ENCODE peak calls at places on chromosomes 6 and 20, in eight cellular contexts. U is BE2C, C is K562, W is stomach, Q is mucosa of descending colon, J is RWPE1, H is GM23338, B is choroid plexus epithelial cell. K is an unnamed sample.

GRCh38 chr6:26205625-26206574 is 118.7 kb downstream of the HFE start:
- DNase-seq in Q (no peak), W (no peak), J (no peak), B (peak; percentile 84), C (no peak), U (no peak), H (peak; percentile 70), K (no peak)

GRCh38 chr6:103522045-103522444 is 1337.7 kb downstream of the HACE1 start:
- DNase-seq in J (no peak), B (no peak), Q (no peak), W (no peak), U (no peak), H (peak; percentile 48), C (no peak), K (no peak)

GRCh38 chr6:9131616-9132015 is 696.3 kb upstream of the SLC35B3 start:
- DNase-seq in H (peak; percentile 12), U (no peak), B (no peak), J (no peak), W (peak; percentile 28), C (no peak), Q (no peak), K (peak; percentile 12)

GRCh38 chr6:41581381-41581991 is 35.3 kb downstream of the FOXP4 start:
- DNase-seq in J (peak; percentile 79), Q (no peak), C (no peak), H (no peak), U (peak; percentile 89), W (no peak), B (peak; percentile 89), K (no peak)

GRCh38 chr20:3071610-3072529 is at the start of gene OXT:
- DNase-seq in B (no peak), Q (peak; percentile 71), U (no peak), W (no peak), H (peak; percentile 81), C (peak; percentile 1), J (no peak), K (peak; percentile 37)

GRCh38 chr6:44569931-44570385 is 182.5 kb downstream of the CDC5L start:
- DNase-seq in B (no peak), Q (no peak), W (no peak), U (no peak), C (no peak), H (no peak), J (no peak), K (peak; percentile 9)

GRCh38 chr6:19052219-19052618 is 665.1 kb downstream of the RNF144B start:
- DNase-seq in Q (no peak), B (peak; percentile 58), J (no peak), C (no peak), W (no peak), U (no peak), H (no peak), K (no peak)

GRCh38 chr20:3312940-3313656 is 74.1 kb upstream of the SLC4A11 start:
- DNase-seq in B (peak; percentile 88), U (no peak), Q (no peak), C (no peak), H (no peak), W (no peak), J (peak; percentile 45), K (no peak)

GRCh38 chr6:34391023-34391485 is 1.4 kb downstream of the NUDT3 start:
- DNase-seq in C (no peak), B (peak; percentile 80), U (peak; percentile 16), Q (no peak), J (no peak), H (peak; percentile 16), W (no peak), K (peak; percentile 8)

GRCh38 chr20:44186201-44186600 is 787 bp downstream of the JPH2 start:
- DNase-seq in C (no peak), U (no peak), W (no peak), H (no peak), J (no peak), B (no peak), Q (no peak), K (no peak)

GRCh38 chr20:44188752-44189151 is 1.8 kb upstream of the JPH2 start:
- DNase-seq in H (no peak), B (peak; percentile 21), W (no peak), Q (no peak), U (no peak), C (no peak), J (no peak), K (no peak)

GRCh38 chr20:44187054-44187762 is at the start of gene JPH2:
- DNase-seq in H (peak; percentile 78), W (peak; percentile 39), Q (no peak), B (peak; percentile 64), C (no peak), U (peak; percentile 24), J (peak; percentile 97), K (peak; percentile 67)

GRCh38 chr20:44186674-44187053 is 324 bp downstream of the JPH2 start:
- DNase-seq in C (no peak), H (no peak), Q (no peak), J (no peak), B (no peak), U (no peak), W (no peak), K (no peak)

DNA sequence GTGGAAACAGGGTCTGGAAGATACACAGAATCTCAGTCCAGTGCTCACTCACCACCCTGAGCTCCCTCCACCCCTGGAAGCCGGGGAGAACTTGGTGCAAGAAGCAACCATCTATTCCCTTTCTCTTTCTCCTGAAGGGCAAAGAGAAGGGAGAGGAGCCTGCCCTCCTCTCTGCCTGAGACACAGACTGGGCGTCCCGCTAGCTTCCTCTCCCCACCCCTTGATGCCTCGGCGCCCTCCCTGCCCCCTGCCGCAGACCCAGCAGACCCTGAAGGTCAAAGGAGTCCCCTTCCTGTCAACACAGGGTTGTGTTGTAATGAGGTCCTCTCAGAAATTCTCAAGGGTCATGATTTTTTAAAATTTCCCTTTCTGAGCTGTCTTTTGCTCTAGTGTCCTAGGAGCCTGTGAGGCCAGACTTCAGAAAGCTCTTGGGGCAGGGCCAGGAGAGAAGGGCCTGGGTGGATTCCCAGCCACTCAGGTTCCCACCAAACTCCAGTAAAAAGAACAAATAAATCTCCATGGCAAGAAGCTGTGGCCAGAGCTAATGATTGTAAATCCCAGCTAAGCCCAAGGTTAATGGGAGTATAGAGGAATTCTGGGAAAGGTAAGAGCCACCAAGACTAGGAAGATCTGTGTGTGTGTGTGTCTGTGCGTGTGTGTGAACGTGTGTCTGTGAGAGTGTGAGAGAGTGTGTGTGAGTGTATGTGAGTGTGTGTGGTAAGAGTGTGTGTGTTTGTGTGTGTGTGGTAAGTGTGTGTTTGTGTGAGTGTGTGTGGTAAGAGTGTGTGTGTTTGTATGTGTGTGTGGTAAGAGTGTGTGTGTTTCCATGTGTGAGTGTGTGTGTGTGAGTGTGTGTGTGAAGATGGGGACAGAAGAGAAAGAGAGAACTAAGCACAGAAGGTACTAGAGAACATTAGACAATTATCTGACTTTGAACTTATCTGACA is 1.0 kb upstream of the JPH2 start:
- DNase-seq in W (no peak), C (no peak), H (no peak), B (peak; percentile 39), Q (no peak), U (no peak), J (no peak), K (peak; percentile 55)
- TF ChIP-seq CTCF in W (no peak), C (no peak), H (no peak), B (no peak), Q (no peak), U (no peak), J (no peak), K (no peak)

GRCh38 chr20:63950701-63951397 is 5.4 kb downstream of the UCKL1 start:
- DNase-seq in H (no peak), J (no peak), C (no peak), U (no peak), Q (peak; percentile 58), B (no peak), W (no peak), K (no peak)

GRCh38 chr20:63945921-63946920 is 10.0 kb downstream of the UCKL1 start:
- DNase-seq in J (no peak), U (no peak), Q (peak; percentile 50), H (no peak), C (no peak), B (no peak), W (no peak), K (no peak)

GRCh38 chr20:63945031-63945658 is 11.1 kb downstream of the UCKL1 start:
- DNase-seq in J (no peak), Q (peak; percentile 45), W (no peak), H (no peak), B (no peak), U (no peak), C (no peak), K (no peak)

GRCh38 chr20:63946986-63947637 is 9.1 kb downstream of the UCKL1 start:
- DNase-seq in H (no peak), J (no peak), W (no peak), U (no peak), C (no peak), B (no peak), Q (peak; percentile 55), K (no peak)

DNA sequence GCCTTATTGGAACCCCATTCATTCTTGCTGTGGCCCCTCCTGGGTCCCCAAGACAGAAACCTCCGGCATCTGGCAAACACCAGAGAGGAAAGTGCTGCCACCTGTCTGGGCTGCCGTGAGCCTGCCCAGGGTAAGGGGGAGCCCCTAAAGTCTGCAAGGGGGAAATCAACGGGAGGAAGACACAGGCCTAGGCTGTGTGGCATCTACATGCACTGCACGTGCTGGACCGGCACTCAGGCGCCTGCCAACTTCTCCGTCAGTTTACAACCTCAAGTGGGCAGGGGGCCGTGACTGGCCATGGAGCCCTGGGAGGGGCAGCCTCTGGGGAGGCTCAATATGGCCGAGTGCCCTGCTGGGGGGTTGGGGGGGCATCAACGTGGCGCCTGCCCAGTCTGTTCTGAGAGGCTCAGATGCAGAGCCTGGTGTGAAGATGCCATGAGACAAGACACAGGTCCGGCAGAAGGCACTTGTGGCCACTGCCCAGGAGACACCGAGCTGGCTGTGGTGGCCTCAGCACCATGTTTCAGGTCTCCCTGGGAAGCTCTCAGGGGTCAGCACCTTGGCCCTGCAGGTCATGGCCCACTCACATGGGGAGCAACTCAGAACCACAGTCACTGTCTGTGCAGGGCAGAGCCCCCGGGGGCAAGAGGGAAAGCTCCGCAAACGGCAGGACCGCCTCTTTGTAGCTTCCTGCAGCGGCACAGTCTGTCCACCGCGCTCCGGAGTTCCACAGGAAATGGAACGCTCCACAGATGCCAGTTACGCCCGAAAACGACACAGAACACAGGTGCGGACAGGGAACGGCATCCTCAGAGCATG is 8.4 kb downstream of the UCKL1 start:
- DNase-seq in H (no peak), B (no peak), Q (peak; percentile 61), J (no peak), U (no peak), W (no peak), C (no peak), K (no peak)
- TF ChIP-seq CTCF in H (no peak), B (no peak), Q (no peak), J (no peak), U (no peak), W (no peak), C (no peak), K (no peak)

DNA sequence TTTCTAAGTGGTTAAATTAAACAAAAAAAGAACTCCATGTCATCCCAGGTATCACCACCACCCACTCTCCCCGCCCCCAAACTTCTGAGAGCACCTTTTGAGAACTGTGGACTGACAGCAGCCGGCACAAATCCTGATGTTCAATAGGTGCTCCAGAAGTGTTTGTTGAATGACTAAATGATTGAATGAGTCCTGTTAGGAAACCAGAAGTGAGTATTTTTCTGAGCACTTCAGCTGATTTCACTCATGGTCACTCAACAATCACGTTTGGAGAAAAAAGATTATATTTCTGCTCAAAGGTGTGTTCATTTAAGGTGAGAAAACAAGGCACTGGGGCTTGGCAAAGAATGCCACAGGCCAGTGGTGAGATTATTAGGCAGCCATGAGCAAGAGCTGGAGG is 6.2 kb upstream of the HNF4A start:
- DNase-seq in C (no peak), J (no peak), H (no peak), B (no peak), W (no peak), Q (no peak), U (no peak), K (no peak)
- TF ChIP-seq CTCF in C (no peak), J (no peak), H (no peak), B (no peak), W (no peak), Q (no peak), U (no peak), K (no peak)

GRCh38 chr6:144345451-144345850 is 60.3 kb downstream of the UTRN start:
- DNase-seq in W (no peak), B (no peak), U (no peak), J (no peak), Q (no peak), C (no peak), H (no peak), K (no peak)
- TF ChIP-seq CTCF in W (no peak), B (no peak), U (no peak), J (no peak), Q (no peak), C (no peak), H (no peak), K (no peak)

K was measured in nephron progenitor cell.